ENCODE peak calls at places on chromosome 20, in seven cellular contexts. One of them, this sample, is unnamed.

GRCh38 chr20:24662286-24662685 is 192.9 kb downstream of the SYNDIG1 start:
- DNase-seq in NCI-H69: peak; percentile 54
- DNase-seq in naive B cell: no peak
- DNase-seq in T-helper 2 cell: no peak
- DNase-seq in stimulated activated CD8-positive, alpha-beta memory T cell treated with anti-CD3 and anti-CD28 coated beads, Interleukin-15, amount 100 ng/mL, for 48 hours: no peak
- DNase-seq in stimulated activated naive CD8-positive, alpha-beta T cell treated with anti-CD3 and anti-CD28 coated beads, Interleukin-15, Interleukin-2, amounts not matched to agents 100 U/mL and 50 U/mL, for 24 hours: no peak
- DNase-seq in anterior cingulate cortex: no peak
- DNase-seq in this sample: no peak

GRCh38 chr20:12112665-12113064 is 195.0 kb downstream of the BTBD3 start:
- DNase-seq in NCI-H69: no peak
- DNase-seq in T-helper 2 cell: no peak
- DNase-seq in stimulated activated CD8-positive, alpha-beta memory T cell treated with anti-CD3 and anti-CD28 coated beads, Interleukin-15, amount 100 ng/mL, for 48 hours: no peak
- DNase-seq in stimulated activated naive CD8-positive, alpha-beta T cell treated with anti-CD3 and anti-CD28 coated beads, Interleukin-15, Interleukin-2, amounts not matched to agents 100 U/mL and 50 U/mL, for 24 hours: no peak
- DNase-seq in naive B cell: no peak
- DNase-seq in anterior cingulate cortex: no peak
- DNase-seq in this sample: no peak

GRCh38 chr20:61804896-61805295 is 260.8 kb downstream of the TAF4 start:
- DNase-seq in stimulated activated CD8-positive, alpha-beta memory T cell treated with anti-CD3 and anti-CD28 coated beads, Interleukin-15, amount 100 ng/mL, for 48 hours: no peak
- DNase-seq in anterior cingulate cortex: no peak
- DNase-seq in naive B cell: no peak
- DNase-seq in NCI-H69: no peak
- DNase-seq in stimulated activated naive CD8-positive, alpha-beta T cell treated with anti-CD3 and anti-CD28 coated beads, Interleukin-15, Interleukin-2, amounts not matched to agents 100 U/mL and 50 U/mL, for 24 hours: no peak
- DNase-seq in T-helper 2 cell: no peak
- DNase-seq in this sample: no peak

GRCh38 chr20:50339196-50339901 is 148.7 kb downstream of the CEBPB start:
- DNase-seq in anterior cingulate cortex: no peak
- DNase-seq in T-helper 2 cell: no peak
- DNase-seq in naive B cell: no peak
- DNase-seq in stimulated activated naive CD8-positive, alpha-beta T cell treated with anti-CD3 and anti-CD28 coated beads, Interleukin-15, Interleukin-2, amounts not matched to agents 100 U/mL and 50 U/mL, for 24 hours: peak; percentile 59
- DNase-seq in stimulated activated CD8-positive, alpha-beta memory T cell treated with anti-CD3 and anti-CD28 coated beads, Interleukin-15, amount 100 ng/mL, for 48 hours: peak; percentile 50
- DNase-seq in NCI-H69: no peak
- DNase-seq in this sample: no peak

GRCh38 chr20:24768977-24769675 is 179.9 kb upstream of the CST7 start:
- DNase-seq in stimulated activated CD8-positive, alpha-beta memory T cell treated with anti-CD3 and anti-CD28 coated beads, Interleukin-15, amount 100 ng/mL, for 48 hours: no peak
- DNase-seq in NCI-H69: no peak
- DNase-seq in stimulated activated naive CD8-positive, alpha-beta T cell treated with anti-CD3 and anti-CD28 coated beads, Interleukin-15, Interleukin-2, amounts not matched to agents 100 U/mL and 50 U/mL, for 24 hours: no peak
- DNase-seq in T-helper 2 cell: no peak
- DNase-seq in naive B cell: no peak
- DNase-seq in anterior cingulate cortex: no peak
- DNase-seq in this sample: no peak

GRCh38 chr20:50992733-50993457 is 30.0 kb downstream of the KCNG1 start:
- DNase-seq in naive B cell: peak; percentile 47
- DNase-seq in anterior cingulate cortex: no peak
- DNase-seq in T-helper 2 cell: no peak
- DNase-seq in stimulated activated naive CD8-positive, alpha-beta T cell treated with anti-CD3 and anti-CD28 coated beads, Interleukin-15, Interleukin-2, amounts not matched to agents 100 U/mL and 50 U/mL, for 24 hours: peak; percentile 50
- DNase-seq in NCI-H69: peak; percentile 73
- DNase-seq in stimulated activated CD8-positive, alpha-beta memory T cell treated with anti-CD3 and anti-CD28 coated beads, Interleukin-15, amount 100 ng/mL, for 48 hours: peak; percentile 42
- DNase-seq in this sample: no peak

GRCh38 chr20:21019468-21019830 is 86.7 kb downstream of the LINC00237 start:
- DNase-seq in stimulated activated CD8-positive, alpha-beta memory T cell treated with anti-CD3 and anti-CD28 coated beads, Interleukin-15, amount 100 ng/mL, for 48 hours: no peak
- DNase-seq in T-helper 2 cell: no peak
- DNase-seq in anterior cingulate cortex: no peak
- DNase-seq in NCI-H69: no peak
- DNase-seq in naive B cell: no peak
- DNase-seq in stimulated activated naive CD8-positive, alpha-beta T cell treated with anti-CD3 and anti-CD28 coated beads, Interleukin-15, Interleukin-2, amounts not matched to agents 100 U/mL and 50 U/mL, for 24 hours: no peak
- DNase-seq in this sample: no peak

GRCh38 chr20:58707770-58708169 is 15.2 kb downstream of the NPEPL1 start:
- DNase-seq in stimulated activated naive CD8-positive, alpha-beta T cell treated with anti-CD3 and anti-CD28 coated beads, Interleukin-15, Interleukin-2, amounts not matched to agents 100 U/mL and 50 U/mL, for 24 hours: no peak
- DNase-seq in stimulated activated CD8-positive, alpha-beta memory T cell treated with anti-CD3 and anti-CD28 coated beads, Interleukin-15, amount 100 ng/mL, for 48 hours: no peak
- DNase-seq in T-helper 2 cell: no peak
- DNase-seq in naive B cell: no peak
- DNase-seq in NCI-H69: no peak
- DNase-seq in anterior cingulate cortex: no peak
- DNase-seq in this sample: no peak

GRCh38 chr20:38223743-38224100 is 36.8 kb downstream of the KIAA1755 start:
- DNase-seq in stimulated activated naive CD8-positive, alpha-beta T cell treated with anti-CD3 and anti-CD28 coated beads, Interleukin-15, Interleukin-2, amounts not matched to agents 100 U/mL and 50 U/mL, for 24 hours: no peak
- DNase-seq in T-helper 2 cell: no peak
- DNase-seq in NCI-H69: no peak
- DNase-seq in stimulated activated CD8-positive, alpha-beta memory T cell treated with anti-CD3 and anti-CD28 coated beads, Interleukin-15, amount 100 ng/mL, for 48 hours: no peak
- DNase-seq in naive B cell: no peak
- DNase-seq in anterior cingulate cortex: no peak
- DNase-seq in this sample: no peak

GRCh38 chr20:13817342-13817741 is 32.5 kb downstream of the NDUFAF5 start:
- DNase-seq in stimulated activated naive CD8-positive, alpha-beta T cell treated with anti-CD3 and anti-CD28 coated beads, Interleukin-15, Interleukin-2, amounts not matched to agents 100 U/mL and 50 U/mL, for 24 hours: no peak
- DNase-seq in NCI-H69: no peak
- DNase-seq in stimulated activated CD8-positive, alpha-beta memory T cell treated with anti-CD3 and anti-CD28 coated beads, Interleukin-15, amount 100 ng/mL, for 48 hours: no peak
- DNase-seq in T-helper 2 cell: no peak
- DNase-seq in anterior cingulate cortex: no peak
- DNase-seq in naive B cell: no peak
- DNase-seq in this sample: no peak

GRCh38 chr20:59399426-59400099 is 99.2 kb downstream of the EDN3 start:
- DNase-seq in stimulated activated CD8-positive, alpha-beta memory T cell treated with anti-CD3 and anti-CD28 coated beads, Interleukin-15, amount 100 ng/mL, for 48 hours: no peak
- DNase-seq in T-helper 2 cell: no peak
- DNase-seq in anterior cingulate cortex: no peak
- DNase-seq in stimulated activated naive CD8-positive, alpha-beta T cell treated with anti-CD3 and anti-CD28 coated beads, Interleukin-15, Interleukin-2, amounts not matched to agents 100 U/mL and 50 U/mL, for 24 hours: no peak
- DNase-seq in naive B cell: no peak
- DNase-seq in NCI-H69: no peak
- DNase-seq in this sample: no peak

GRCh38 chr20:61980647-61981583 is 84.8 kb downstream of the TAF4 start:
- DNase-seq in stimulated activated CD8-positive, alpha-beta memory T cell treated with anti-CD3 and anti-CD28 coated beads, Interleukin-15, amount 100 ng/mL, for 48 hours: no peak
- DNase-seq in NCI-H69: peak; percentile 3
- DNase-seq in anterior cingulate cortex: no peak
- DNase-seq in T-helper 2 cell: no peak
- DNase-seq in stimulated activated naive CD8-positive, alpha-beta T cell treated with anti-CD3 and anti-CD28 coated beads, Interleukin-15, Interleukin-2, amounts not matched to agents 100 U/mL and 50 U/mL, for 24 hours: no peak
- DNase-seq in naive B cell: peak; percentile 8
- DNase-seq in this sample: no peak

GRCh38 chr20:46831633-46832011 is 63.0 kb upstream of the EYA2 start:
- DNase-seq in T-helper 2 cell: no peak
- DNase-seq in stimulated activated naive CD8-positive, alpha-beta T cell treated with anti-CD3 and anti-CD28 coated beads, Interleukin-15, Interleukin-2, amounts not matched to agents 100 U/mL and 50 U/mL, for 24 hours: no peak
- DNase-seq in NCI-H69: no peak
- DNase-seq in naive B cell: no peak
- DNase-seq in stimulated activated CD8-positive, alpha-beta memory T cell treated with anti-CD3 and anti-CD28 coated beads, Interleukin-15, amount 100 ng/mL, for 48 hours: no peak
- DNase-seq in anterior cingulate cortex: no peak
- DNase-seq in this sample: no peak

GRCh38 chr20:37192137-37192854 is 12.9 kb upstream of the MROH8 start:
- DNase-seq in naive B cell: peak; percentile 55
- DNase-seq in T-helper 2 cell: peak; percentile 48
- DNase-seq in NCI-H69: peak; percentile 84
- DNase-seq in anterior cingulate cortex: peak; percentile 63
- DNase-seq in stimulated activated CD8-positive, alpha-beta memory T cell treated with anti-CD3 and anti-CD28 coated beads, Interleukin-15, amount 100 ng/mL, for 48 hours: peak; percentile 41
- DNase-seq in stimulated activated naive CD8-positive, alpha-beta T cell treated with anti-CD3 and anti-CD28 coated beads, Interleukin-15, Interleukin-2, amounts not matched to agents 100 U/mL and 50 U/mL, for 24 hours: peak; percentile 74
- DNase-seq in this sample: no peak

GRCh38 chr20:57934007-57934805 is 224.4 kb upstream of the PMEPA1 start:
- DNase-seq in naive B cell: no peak
- DNase-seq in NCI-H69: peak; percentile 82
- DNase-seq in stimulated activated naive CD8-positive, alpha-beta T cell treated with anti-CD3 and anti-CD28 coated beads, Interleukin-15, Interleukin-2, amounts not matched to agents 100 U/mL and 50 U/mL, for 24 hours: no peak
- DNase-seq in T-helper 2 cell: no peak
- DNase-seq in anterior cingulate cortex: no peak
- DNase-seq in stimulated activated CD8-positive, alpha-beta memory T cell treated with anti-CD3 and anti-CD28 coated beads, Interleukin-15, amount 100 ng/mL, for 48 hours: no peak
- DNase-seq in this sample: no peak

GRCh38 chr20:52312131-52312729 is 120.7 kb upstream of the ZFP64 start:
- DNase-seq in stimulated activated naive CD8-positive, alpha-beta T cell treated with anti-CD3 and anti-CD28 coated beads, Interleukin-15, Interleukin-2, amounts not matched to agents 100 U/mL and 50 U/mL, for 24 hours: peak; percentile 43
- DNase-seq in T-helper 2 cell: peak; percentile 5
- DNase-seq in anterior cingulate cortex: no peak
- DNase-seq in naive B cell: peak; percentile 6
- DNase-seq in stimulated activated CD8-positive, alpha-beta memory T cell treated with anti-CD3 and anti-CD28 coated beads, Interleukin-15, amount 100 ng/mL, for 48 hours: no peak
- DNase-seq in NCI-H69: peak; percentile 68
- DNase-seq in this sample: no peak

GRCh38 chr20:5195655-5196054 is 68.8 kb downstream of the CDS2 start:
- DNase-seq in naive B cell: no peak
- DNase-seq in NCI-H69: no peak
- DNase-seq in stimulated activated naive CD8-positive, alpha-beta T cell treated with anti-CD3 and anti-CD28 coated beads, Interleukin-15, Interleukin-2, amounts not matched to agents 100 U/mL and 50 U/mL, for 24 hours: no peak
- DNase-seq in stimulated activated CD8-positive, alpha-beta memory T cell treated with anti-CD3 and anti-CD28 coated beads, Interleukin-15, amount 100 ng/mL, for 48 hours: no peak
- DNase-seq in anterior cingulate cortex: no peak
- DNase-seq in T-helper 2 cell: no peak
- DNase-seq in this sample: no peak

GRCh38 chr20:2692036-2692885 is at the start of gene EBF4:
- DNase-seq in anterior cingulate cortex: no peak
- DNase-seq in NCI-H69: peak; percentile 68
- DNase-seq in naive B cell: no peak
- DNase-seq in stimulated activated CD8-positive, alpha-beta memory T cell treated with anti-CD3 and anti-CD28 coated beads, Interleukin-15, amount 100 ng/mL, for 48 hours: no peak
- DNase-seq in stimulated activated naive CD8-positive, alpha-beta T cell treated with anti-CD3 and anti-CD28 coated beads, Interleukin-15, Interleukin-2, amounts not matched to agents 100 U/mL and 50 U/mL, for 24 hours: peak; percentile 33
- DNase-seq in T-helper 2 cell: no peak
- DNase-seq in this sample: peak; percentile 34

GRCh38 chr20:12110711-12111110 is 193.0 kb downstream of the BTBD3 start:
- DNase-seq in T-helper 2 cell: no peak
- DNase-seq in anterior cingulate cortex: no peak
- DNase-seq in naive B cell: no peak
- DNase-seq in stimulated activated naive CD8-positive, alpha-beta T cell treated with anti-CD3 and anti-CD28 coated beads, Interleukin-15, Interleukin-2, amounts not matched to agents 100 U/mL and 50 U/mL, for 24 hours: no peak
- DNase-seq in NCI-H69: no peak
- DNase-seq in stimulated activated CD8-positive, alpha-beta memory T cell treated with anti-CD3 and anti-CD28 coated beads, Interleukin-15, amount 100 ng/mL, for 48 hours: no peak
- DNase-seq in this sample: no peak

GRCh38 chr20:53099851-53100250 is 127.7 kb downstream of the TSHZ2 start:
- DNase-seq in T-helper 2 cell: no peak
- DNase-seq in naive B cell: no peak
- DNase-seq in NCI-H69: no peak
- DNase-seq in anterior cingulate cortex: no peak
- DNase-seq in stimulated activated naive CD8-positive, alpha-beta T cell treated with anti-CD3 and anti-CD28 coated beads, Interleukin-15, Interleukin-2, amounts not matched to agents 100 U/mL and 50 U/mL, for 24 hours: no peak
- DNase-seq in stimulated activated CD8-positive, alpha-beta memory T cell treated with anti-CD3 and anti-CD28 coated beads, Interleukin-15, amount 100 ng/mL, for 48 hours: no peak
- DNase-seq in this sample: no peak

GRCh38 chr20:38001981-38002380 is 31.3 kb downstream of the TTI1 start:
- DNase-seq in anterior cingulate cortex: no peak
- DNase-seq in naive B cell: no peak
- DNase-seq in stimulated activated naive CD8-positive, alpha-beta T cell treated with anti-CD3 and anti-CD28 coated beads, Interleukin-15, Interleukin-2, amounts not matched to agents 100 U/mL and 50 U/mL, for 24 hours: no peak
- DNase-seq in stimulated activated CD8-positive, alpha-beta memory T cell treated with anti-CD3 and anti-CD28 coated beads, Interleukin-15, amount 100 ng/mL, for 48 hours: no peak
- DNase-seq in T-helper 2 cell: no peak
- DNase-seq in NCI-H69: no peak
- DNase-seq in this sample: no peak

GRCh38 chr20:63522981-63523611 is 2.5 kb downstream of the PPDPF start:
- DNase-seq in NCI-H69: no peak
- DNase-seq in naive B cell: no peak
- DNase-seq in T-helper 2 cell: no peak
- DNase-seq in stimulated activated naive CD8-positive, alpha-beta T cell treated with anti-CD3 and anti-CD28 coated beads, Interleukin-15, Interleukin-2, amounts not matched to agents 100 U/mL and 50 U/mL, for 24 hours: no peak
- DNase-seq in anterior cingulate cortex: no peak
- DNase-seq in stimulated activated CD8-positive, alpha-beta memory T cell treated with anti-CD3 and anti-CD28 coated beads, Interleukin-15, amount 100 ng/mL, for 48 hours: no peak
- DNase-seq in this sample: no peak

GRCh38 chr20:24465730-24466129 is 3.7 kb upstream of the SYNDIG1 start:
- DNase-seq in stimulated activated CD8-positive, alpha-beta memory T cell treated with anti-CD3 and anti-CD28 coated beads, Interleukin-15, amount 100 ng/mL, for 48 hours: no peak
- DNase-seq in T-helper 2 cell: no peak
- DNase-seq in stimulated activated naive CD8-positive, alpha-beta T cell treated with anti-CD3 and anti-CD28 coated beads, Interleukin-15, Interleukin-2, amounts not matched to agents 100 U/mL and 50 U/mL, for 24 hours: no peak
- DNase-seq in naive B cell: no peak
- DNase-seq in NCI-H69: no peak
- DNase-seq in anterior cingulate cortex: no peak
- DNase-seq in this sample: no peak

GRCh38 chr20:16661738-16662137 is 68.1 kb upstream of the SNRPB2 start:
- DNase-seq in anterior cingulate cortex: no peak
- DNase-seq in stimulated activated CD8-positive, alpha-beta memory T cell treated with anti-CD3 and anti-CD28 coated beads, Interleukin-15, amount 100 ng/mL, for 48 hours: no peak
- DNase-seq in NCI-H69: no peak
- DNase-seq in stimulated activated naive CD8-positive, alpha-beta T cell treated with anti-CD3 and anti-CD28 coated beads, Interleukin-15, Interleukin-2, amounts not matched to agents 100 U/mL and 50 U/mL, for 24 hours: no peak
- DNase-seq in naive B cell: no peak
- DNase-seq in T-helper 2 cell: no peak
- DNase-seq in this sample: no peak

GRCh38 chr20:33909331-33909921 is 84.3 kb upstream of the RALY start:
- DNase-seq in stimulated activated CD8-positive, alpha-beta memory T cell treated with anti-CD3 and anti-CD28 coated beads, Interleukin-15, amount 100 ng/mL, for 48 hours: no peak
- DNase-seq in stimulated activated naive CD8-positive, alpha-beta T cell treated with anti-CD3 and anti-CD28 coated beads, Interleukin-15, Interleukin-2, amounts not matched to agents 100 U/mL and 50 U/mL, for 24 hours: no peak
- DNase-seq in naive B cell: no peak
- DNase-seq in T-helper 2 cell: no peak
- DNase-seq in NCI-H69: no peak
- DNase-seq in anterior cingulate cortex: no peak
- DNase-seq in this sample: no peak

GRCh38 chr20:1185781-1186334 is 1.1 kb upstream of the TMEM74B start:
- DNase-seq in T-helper 2 cell: peak; percentile 24
- DNase-seq in NCI-H69: peak; percentile 68
- DNase-seq in stimulated activated CD8-positive, alpha-beta memory T cell treated with anti-CD3 and anti-CD28 coated beads, Interleukin-15, amount 100 ng/mL, for 48 hours: peak; percentile 13
- DNase-seq in anterior cingulate cortex: no peak
- DNase-seq in naive B cell: peak; percentile 7
- DNase-seq in stimulated activated naive CD8-positive, alpha-beta T cell treated with anti-CD3 and anti-CD28 coated beads, Interleukin-15, Interleukin-2, amounts not matched to agents 100 U/mL and 50 U/mL, for 24 hours: peak; percentile 69
- DNase-seq in this sample: no peak

GRCh38 chr20:4046311-4046924 is 31.1 kb upstream of the RNF24 start:
- DNase-seq in T-helper 2 cell: no peak
- DNase-seq in stimulated activated CD8-positive, alpha-beta memory T cell treated with anti-CD3 and anti-CD28 coated beads, Interleukin-15, amount 100 ng/mL, for 48 hours: no peak
- DNase-seq in naive B cell: no peak
- DNase-seq in anterior cingulate cortex: no peak
- DNase-seq in NCI-H69: peak; percentile 10
- DNase-seq in stimulated activated naive CD8-positive, alpha-beta T cell treated with anti-CD3 and anti-CD28 coated beads, Interleukin-15, Interleukin-2, amounts not matched to agents 100 U/mL and 50 U/mL, for 24 hours: no peak
- DNase-seq in this sample: no peak

GRCh38 chr20:43909211-43909610 is 5.4 kb upstream of the TOX2 start:
- DNase-seq in stimulated activated CD8-positive, alpha-beta memory T cell treated with anti-CD3 and anti-CD28 coated beads, Interleukin-15, amount 100 ng/mL, for 48 hours: no peak
- DNase-seq in anterior cingulate cortex: no peak
- DNase-seq in T-helper 2 cell: no peak
- DNase-seq in NCI-H69: no peak
- DNase-seq in naive B cell: no peak
- DNase-seq in stimulated activated naive CD8-positive, alpha-beta T cell treated with anti-CD3 and anti-CD28 coated beads, Interleukin-15, Interleukin-2, amounts not matched to agents 100 U/mL and 50 U/mL, for 24 hours: no peak
- DNase-seq in this sample: no peak

GRCh38 chr20:46837083-46837482 is 57.6 kb upstream of the EYA2 start:
- DNase-seq in NCI-H69: no peak
- DNase-seq in stimulated activated naive CD8-positive, alpha-beta T cell treated with anti-CD3 and anti-CD28 coated beads, Interleukin-15, Interleukin-2, amounts not matched to agents 100 U/mL and 50 U/mL, for 24 hours: no peak
- DNase-seq in naive B cell: no peak
- DNase-seq in stimulated activated CD8-positive, alpha-beta memory T cell treated with anti-CD3 and anti-CD28 coated beads, Interleukin-15, amount 100 ng/mL, for 48 hours: no peak
- DNase-seq in T-helper 2 cell: no peak
- DNase-seq in anterior cingulate cortex: no peak
- DNase-seq in this sample: no peak

GRCh38 chr20:41559658-41560057 is 58.5 kb downstream of the CHD6 start:
- DNase-seq in naive B cell: no peak
- DNase-seq in stimulated activated naive CD8-positive, alpha-beta T cell treated with anti-CD3 and anti-CD28 coated beads, Interleukin-15, Interleukin-2, amounts not matched to agents 100 U/mL and 50 U/mL, for 24 hours: no peak
- DNase-seq in stimulated activated CD8-positive, alpha-beta memory T cell treated with anti-CD3 and anti-CD28 coated beads, Interleukin-15, amount 100 ng/mL, for 48 hours: no peak
- DNase-seq in anterior cingulate cortex: no peak
- DNase-seq in T-helper 2 cell: no peak
- DNase-seq in NCI-H69: no peak
- DNase-seq in this sample: no peak